ENCODE peak calls at places on chromosomes 4 and X, in six cellular contexts. T, E, D, S, H and A are unnamed samples.

GRCh38 chr4:8723222-8723980 is 130.8 kb downstream of the CPZ start:
- DNase-seq in T (no peak), E (no peak), D (no peak), S (no peak), H (no peak), A (peak)

GRCh38 chr4:30801876-30802275 is 81.7 kb downstream of the PCDH7 start:
- DNase-seq in T (no peak), E (no peak), D (no peak), S (no peak), H (no peak), A (no peak)

GRCh38 chr4:83599183-83599582 is 63.3 kb downstream of the GPAT3 start:
- DNase-seq in T (peak), E (peak), D (peak), S (no peak), H (no peak), A (no peak)

GRCh38 chr4:5186584-5187170 is 135.4 kb downstream of the STK32B start:
- DNase-seq in T (no peak), E (no peak), D (no peak), S (no peak), H (no peak), A (no peak)

GRCh38 chr4:166045457-166045856 is 172.4 kb downstream of the TLL1 start:
- DNase-seq in T (no peak), E (no peak), D (no peak), S (no peak), H (no peak), A (no peak)

GRCh38 chr4:176054942-176055341 is 10.7 kb upstream of the WDR17 start:
- DNase-seq in T (no peak), E (peak), D (no peak), S (no peak), H (no peak), A (no peak)

GRCh38 chr4:165060938-165061337 is 7.3 kb downstream of the TRIM75 start:
- DNase-seq in T (peak), E (no peak), D (no peak), S (no peak), H (no peak), A (no peak)

GRCh38 chr4:25938251-25939186 is 24.5 kb downstream of the SMIM20 start:
- DNase-seq in T (peak), E (no peak), D (peak), S (no peak), H (no peak), A (no peak)

GRCh38 chr4:109248322-109248895 is 54.0 kb downstream of the COL25A1 start:
- DNase-seq in T (no peak), E (no peak), D (no peak), S (no peak), H (no peak), A (no peak)

GRCh38 chr4:114386637-114387233 is 211.9 kb upstream of the UGT8 start:
- DNase-seq in T (peak), E (no peak), D (peak), S (peak), H (no peak), A (no peak)

GRCh38 chrX:25544641-25545040 is 528.9 kb upstream of the ARX start:
- DNase-seq in T (no peak), E (no peak), D (peak), S (no peak), H (no peak), A (no peak)

GRCh38 chr4:141587897-141588296 is 48.5 kb upstream of the IL15 start:
- DNase-seq in T (peak), E (no peak), D (peak), S (no peak), H (no peak), A (no peak)

GRCh38 chr4:67371563-67371962 is 173.7 kb downstream of the CENPC start:
- DNase-seq in T (no peak), E (no peak), D (no peak), S (no peak), H (no peak), A (no peak)

GRCh38 chr4:183099537-183100297 is 660 bp downstream of the WWC2 start:
- DNase-seq in T (peak), E (peak), D (no peak), S (peak), H (no peak), A (peak)

GRCh38 chr4:125101706-125102105 is 213.0 kb upstream of the FAT4 start:
- DNase-seq in T (no peak), E (no peak), D (no peak), S (no peak), H (no peak), A (no peak)

GRCh38 chr4:120452006-120452405 is 385.4 kb upstream of the MAD2L1 start:
- DNase-seq in T (no peak), E (no peak), D (no peak), S (no peak), H (no peak), A (no peak)

GRCh38 chr4:2365054-2365912 is 53.2 kb downstream of the ZFYVE28 start:
- DNase-seq in T (no peak), E (no peak), D (no peak), S (no peak), H (no peak), A (no peak)

GRCh38 chr4:79576480-79576803 is 168.4 kb upstream of the GK2 start:
- DNase-seq in T (peak), E (peak), D (peak), S (peak), H (no peak), A (no peak)

GRCh38 chr4:2091990-2092652 is 33.0 kb downstream of the NAT8L start:
- DNase-seq in T (no peak), E (no peak), D (no peak), S (no peak), H (no peak), A (no peak)

GRCh38 chrX:9785944-9786741 is at the start of gene SHROOM2:
- DNase-seq in T (peak), E (no peak), D (no peak), S (no peak), H (no peak), A (no peak)

GRCh38 chr4:56229947-56230346 is 157.3 kb downstream of the AASDH start:
- DNase-seq in T (no peak), E (no peak), D (no peak), S (no peak), H (no peak), A (no peak)

GRCh38 chr4:151475338-151475737 is 66.4 kb downstream of the FHIP1A start:
- DNase-seq in T (no peak), E (no peak), D (no peak), S (no peak), H (no peak), A (no peak)

GRCh38 chrX:7266261-7266660 is 118.3 kb upstream of the PUDP start:
- DNase-seq in T (no peak), E (no peak), D (peak), S (no peak), H (no peak), A (no peak)

GRCh38 chr4:138670681-138671080 is 344.9 kb upstream of the NOCT start:
- DNase-seq in T (no peak), E (no peak), D (no peak), S (no peak), H (no peak), A (no peak)

GRCh38 chr4:138671106-138671505 is 344.5 kb upstream of the NOCT start:
- DNase-seq in T (no peak), E (no peak), D (no peak), S (no peak), H (no peak), A (no peak)

GRCh38 chr4:138673053-138673452 is 342.5 kb upstream of the NOCT start:
- DNase-seq in T (peak), E (no peak), D (peak), S (no peak), H (no peak), A (no peak)

GRCh38 chr4:138671606-138672084 is 343.9 kb upstream of the NOCT start:
- DNase-seq in T (no peak), E (no peak), D (no peak), S (no peak), H (no peak), A (no peak)

DNA sequence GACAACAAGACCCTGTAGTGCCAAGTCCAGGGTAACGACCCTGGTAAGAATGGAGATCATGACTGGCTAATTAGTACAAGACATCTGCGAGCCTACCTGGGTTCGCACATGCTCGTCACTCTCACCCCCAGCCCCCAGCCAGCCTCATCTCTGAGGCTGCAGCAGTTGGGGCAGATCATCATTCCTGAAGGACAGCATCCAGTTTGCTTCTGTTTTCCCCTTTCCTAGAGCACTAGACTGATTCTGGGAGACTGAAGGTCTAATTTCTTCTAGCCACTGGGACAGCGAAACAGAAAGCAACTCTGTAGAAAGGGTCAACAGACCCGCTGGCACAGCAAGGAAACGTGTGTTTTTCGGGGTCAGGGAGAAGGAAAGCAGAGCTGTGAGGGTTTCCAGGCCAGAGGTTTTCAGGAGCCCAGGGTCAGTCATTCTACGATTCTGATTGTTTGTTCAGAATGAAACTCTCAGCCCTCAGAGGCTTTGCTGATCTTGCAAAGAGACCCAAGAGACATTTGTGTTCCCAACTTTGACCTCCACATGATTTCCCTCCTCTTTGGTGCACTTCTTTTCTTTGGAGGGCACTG is 343.1 kb upstream of the NOCT start:
- DNase-seq in T (peak), E (no peak), D (no peak), S (no peak), H (no peak), A (no peak)
- H4K8ac ChIP-seq in T (no peak), E (no peak), D (peak), S (no peak), H (no peak), A (peak)

GRCh38 chr4:169270156-169270809 is 473 bp downstream of the SH3RF1 start:
- DNase-seq in T (peak), E (peak), D (no peak), S (no peak), H (no peak), A (peak)
- H4K8ac ChIP-seq in T (peak), E (no peak), D (peak), S (no peak), H (peak), A (no peak)

GRCh38 chr4:99624141-99624719 is 33.4 kb downstream of the C4orf54 start:
- DNase-seq in T (no peak), E (no peak), D (no peak), S (no peak), H (no peak), A (no peak)
- H4K8ac ChIP-seq in T (no peak), E (no peak), D (no peak), S (no peak), H (no peak), A (no peak)

GRCh38 chr4:10173754-10174749 is 57.5 kb upstream of the WDR1 start:
- DNase-seq in T (no peak), E (peak), D (no peak), S (no peak), H (no peak), A (no peak)
- H4K8ac ChIP-seq in T (no peak), E (no peak), D (peak), S (no peak), H (no peak), A (no peak)

DNA sequence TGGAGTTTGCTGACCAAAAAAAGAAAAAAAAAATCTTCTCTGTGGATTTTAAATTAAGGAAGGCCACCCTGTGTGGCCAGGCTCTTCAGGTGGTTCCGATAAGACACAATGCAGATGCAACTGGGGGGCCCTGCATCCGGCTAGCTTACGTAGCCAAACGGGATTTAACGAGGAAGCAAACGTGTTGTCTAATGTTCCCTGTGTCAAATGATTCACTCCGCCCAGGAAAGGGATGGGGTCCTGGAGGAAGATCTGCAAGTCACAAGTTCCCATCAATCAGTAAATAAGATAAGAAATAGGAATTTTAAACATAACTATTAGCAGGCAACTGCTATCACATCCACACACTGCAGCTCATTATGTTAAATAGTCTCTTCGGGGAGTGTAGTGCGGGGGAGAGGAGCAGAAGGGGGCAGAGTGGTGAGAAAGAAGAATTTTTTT is 216.4 kb upstream of the GYPA start:
- DNase-seq in T (no peak), E (peak), D (no peak), S (no peak), H (no peak), A (no peak)
- H4K8ac ChIP-seq in T (no peak), E (no peak), D (no peak), S (no peak), H (no peak), A (no peak)

GRCh38 chr4:34721835-34722234 is 1522.5 kb downstream of the ARAP2 start:
- DNase-seq in T (no peak), E (no peak), D (no peak), S (no peak), H (no peak), A (no peak)
- H4K8ac ChIP-seq in T (no peak), E (no peak), D (no peak), S (no peak), H (no peak), A (no peak)

DNA sequence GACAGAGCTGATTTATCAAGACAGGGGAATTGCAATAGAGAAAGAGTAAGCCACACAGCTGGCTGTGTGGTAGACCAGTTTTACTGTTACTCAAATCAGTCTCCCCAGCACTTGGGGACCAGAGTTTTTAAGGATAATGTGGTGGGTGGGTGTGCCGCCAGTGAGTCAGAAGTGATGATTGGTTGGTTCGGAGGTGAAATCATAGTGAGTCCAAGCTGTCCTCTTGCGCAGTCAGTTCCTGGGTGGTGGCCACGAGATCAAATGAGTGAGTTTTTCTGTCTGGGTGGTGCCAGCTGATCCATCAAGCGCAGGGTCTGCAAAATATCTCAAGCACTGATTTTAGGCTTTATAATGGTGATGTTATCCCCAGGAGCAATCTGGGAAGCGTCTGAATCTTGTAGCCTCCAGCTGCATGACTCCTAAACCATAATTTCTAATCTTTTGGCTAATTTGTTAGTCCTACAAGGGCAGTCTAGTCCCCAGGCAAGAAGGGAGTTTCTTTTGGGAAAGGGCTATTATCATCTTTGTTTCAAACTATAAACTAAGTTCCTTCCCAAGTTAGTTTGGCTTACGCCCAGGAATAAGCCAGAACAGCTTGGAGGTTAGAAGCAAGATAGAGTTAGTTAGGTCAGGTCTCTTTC is 44.0 kb upstream of the PPP1R2C start:
- DNase-seq in T (no peak), E (no peak), D (no peak), S (no peak), H (no peak), A (no peak)
- H4K8ac ChIP-seq in T (no peak), E (no peak), D (no peak), S (no peak), H (no peak), A (no peak)

GRCh38 chr4:149555146-149555545 is 260.5 kb downstream of the IQCM start:
- DNase-seq in T (no peak), E (no peak), D (no peak), S (no peak), H (no peak), A (no peak)
- H4K8ac ChIP-seq in T (no peak), E (no peak), D (no peak), S (no peak), H (no peak), A (no peak)